ENCODE peak calls at places on chromosome 15, in four cellular contexts. A is H1, Z is K562, U is HepG2. D is an unnamed sample.
A peak's percentile ranks its signal among the peaks of the same experiment; 100 is the strongest.

GRCh38 chr15:46450112-46450809 is 815.4 kb downstream of the SQOR start:
- DNase-seq in Z (no peak), U (peak; percentile 71), A (no peak), D (no peak)

GRCh38 chr15:49675051-49675450 is 54.2 kb downstream of the DTWD1 start:
- DNase-seq in A (no peak), Z (no peak), U (peak; percentile 9), D (no peak)

GRCh38 chr15:83558146-83558545 is 95.8 kb upstream of the ADAMTSL3 start:
- DNase-seq in A (no peak), U (no peak), Z (no peak), D (no peak)

GRCh38 chr15:62472616-62473299 is 307.7 kb upstream of the C2CD4B start:
- DNase-seq in U (peak; percentile 54), A (no peak), Z (no peak), D (no peak)

GRCh38 chr15:43218908-43219706 is 1.7 kb downstream of the EPB42 start:
- DNase-seq in Z (peak; percentile 66), A (no peak), U (no peak), D (peak; percentile 80)

GRCh38 chr15:45612790-45613415 is 21.9 kb upstream of the SQOR start:
- DNase-seq in U (no peak), Z (no peak), A (no peak), D (no peak)

GRCh38 chr15:42140383-42141070 is 15.9 kb downstream of the PLA2G4F start:
- DNase-seq in Z (no peak), A (no peak), U (no peak), D (no peak)

GRCh38 chr15:32669870-32670623 is 28.5 kb downstream of the SCG5 start:
- DNase-seq in Z (no peak), U (peak; percentile 84), A (no peak), D (no peak)

GRCh38 chr15:48411971-48412591 is 80.9 kb downstream of the DUT start:
- DNase-seq in U (no peak), A (no peak), Z (no peak), D (no peak)

DNA sequence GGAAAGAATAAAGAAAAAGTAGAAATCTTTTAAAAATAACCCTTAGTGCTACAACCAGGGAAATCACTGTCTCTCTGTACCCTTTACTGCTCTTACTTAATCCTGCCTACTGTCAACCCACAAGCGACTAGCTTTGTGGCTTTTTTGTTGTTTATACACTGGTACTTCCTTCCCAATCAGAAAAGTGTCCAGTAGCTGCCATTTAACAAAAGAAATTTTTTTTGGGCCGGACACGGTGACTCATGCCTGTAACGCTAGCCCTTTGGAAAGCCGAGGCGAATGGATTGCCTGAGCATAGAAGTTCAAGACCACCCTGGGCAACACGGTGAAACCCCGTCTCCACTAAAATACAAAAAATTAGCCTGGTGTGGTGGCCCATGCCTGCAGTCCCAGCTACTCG is 13.8 kb upstream of the FAM219B start:
- DNase-seq in U (no peak), A (no peak), Z (no peak), D (no peak)
- TF ChIP-seq CTCF in U (no peak), A (no peak), Z (no peak), D (no peak)

GRCh38 chr15:25943831-25944230 is 80.7 kb upstream of the ATP10A start:
- DNase-seq in U (no peak), Z (no peak), A (no peak), D (no peak)

GRCh38 chr15:25946241-25946786 is 83.2 kb upstream of the ATP10A start:
- DNase-seq in Z (no peak), U (no peak), A (no peak), D (peak; percentile 33)

GRCh38 chr15:25944386-25944785 is 81.3 kb upstream of the ATP10A start:
- DNase-seq in A (no peak), Z (no peak), U (no peak), D (peak; percentile 26)

GRCh38 chr15:25950014-25950413 is 86.9 kb upstream of the ATP10A start:
- DNase-seq in U (no peak), Z (no peak), A (no peak), D (no peak)

DNA sequence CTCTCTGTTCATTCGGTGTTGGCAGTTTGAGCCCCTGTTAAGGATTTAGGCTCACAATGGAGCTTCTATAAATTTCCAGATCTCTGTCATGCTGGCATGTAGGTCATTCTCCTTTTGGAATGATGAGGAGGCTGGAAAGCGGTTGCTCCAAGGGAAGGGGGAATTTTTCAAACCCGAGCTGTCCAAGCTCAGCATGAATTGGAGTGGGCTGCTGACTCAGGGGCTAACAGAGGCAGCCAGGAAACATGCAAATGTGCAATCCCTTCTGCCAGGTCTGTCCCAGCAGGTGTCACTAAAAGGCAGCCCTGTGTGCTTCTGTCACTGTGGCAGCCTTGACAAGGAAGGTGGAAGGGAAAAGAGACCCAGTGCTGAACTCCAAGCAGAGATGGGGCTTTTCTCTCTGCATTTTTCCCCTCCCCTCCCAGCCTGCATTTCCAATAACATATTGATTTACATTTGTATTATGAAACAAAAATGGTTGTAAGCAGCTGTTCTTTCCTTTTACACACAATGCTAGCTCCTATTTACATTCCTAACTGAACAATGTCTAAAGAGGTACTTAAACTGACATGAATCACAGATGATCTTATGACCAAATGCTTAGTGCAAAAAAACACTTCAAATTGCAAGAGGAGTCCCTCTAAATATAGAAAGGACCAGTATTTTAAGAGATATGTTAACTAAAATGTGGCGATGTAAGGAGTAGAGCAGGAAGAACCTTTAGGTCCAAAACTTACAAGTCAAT is 84.4 kb upstream of the ATP10A start:
- DNase-seq in U (no peak), A (no peak), Z (no peak), D (peak; percentile 51)
- TF ChIP-seq ATF3 in U (no peak), A (no peak), Z (no peak), D (no peak)

DNA sequence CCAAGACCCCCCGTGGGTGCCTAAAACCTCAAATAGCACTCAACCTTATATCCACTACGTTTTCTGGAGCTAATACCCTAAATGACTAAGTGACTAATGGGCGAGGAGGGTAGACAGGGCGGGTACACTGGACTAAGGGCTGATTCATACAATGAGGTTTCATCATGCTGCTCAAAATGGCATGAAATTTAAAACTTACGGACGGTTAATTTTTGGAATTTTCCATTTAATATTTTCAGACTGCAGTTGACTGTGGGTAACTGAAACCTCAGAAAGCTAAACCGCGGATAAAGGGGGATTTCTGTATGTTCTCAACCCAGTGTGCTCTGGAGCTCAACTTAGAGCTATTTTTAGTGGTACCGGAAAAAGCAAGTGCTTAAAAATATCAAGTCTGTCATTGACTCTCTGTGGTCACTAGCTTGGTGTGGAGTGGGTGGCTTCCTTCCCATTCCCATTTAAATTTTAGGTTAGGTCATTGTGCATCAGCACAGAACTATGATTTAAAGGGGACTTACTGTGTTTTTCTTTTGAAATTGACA is 72.9 kb downstream of the LRRC28 start:
- DNase-seq in A (no peak), Z (no peak), U (no peak), D (no peak)
- TF ChIP-seq JUN in A (no peak), Z (no peak), U (no peak), D (no peak)

DNA sequence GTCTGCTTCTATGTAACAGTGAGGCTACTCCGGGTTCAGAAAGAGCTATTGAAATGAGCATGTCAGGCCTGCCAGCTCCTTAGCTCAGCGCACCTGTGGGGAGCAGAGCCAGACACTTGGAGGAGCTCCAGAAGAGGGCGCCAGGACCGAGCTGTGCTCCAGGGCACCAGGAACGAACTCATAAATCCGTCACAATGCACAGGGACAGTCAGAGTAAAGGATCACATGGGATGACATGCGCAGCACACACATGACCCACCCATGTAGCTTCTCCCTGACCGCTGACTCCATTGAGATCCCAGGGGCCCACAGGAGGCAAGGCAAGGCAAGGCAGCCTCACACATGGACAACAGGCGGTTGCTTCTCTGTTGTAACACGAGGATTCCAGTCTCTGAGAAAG is 26.0 kb upstream of the GNB5 start:
- DNase-seq in A (peak; percentile 27), Z (peak; percentile 9), U (no peak), D (peak; percentile 68)
- TF ChIP-seq CTCF in A (peak; percentile 75), Z (peak; percentile 66), U (peak; percentile 51), D (no peak)

DNA sequence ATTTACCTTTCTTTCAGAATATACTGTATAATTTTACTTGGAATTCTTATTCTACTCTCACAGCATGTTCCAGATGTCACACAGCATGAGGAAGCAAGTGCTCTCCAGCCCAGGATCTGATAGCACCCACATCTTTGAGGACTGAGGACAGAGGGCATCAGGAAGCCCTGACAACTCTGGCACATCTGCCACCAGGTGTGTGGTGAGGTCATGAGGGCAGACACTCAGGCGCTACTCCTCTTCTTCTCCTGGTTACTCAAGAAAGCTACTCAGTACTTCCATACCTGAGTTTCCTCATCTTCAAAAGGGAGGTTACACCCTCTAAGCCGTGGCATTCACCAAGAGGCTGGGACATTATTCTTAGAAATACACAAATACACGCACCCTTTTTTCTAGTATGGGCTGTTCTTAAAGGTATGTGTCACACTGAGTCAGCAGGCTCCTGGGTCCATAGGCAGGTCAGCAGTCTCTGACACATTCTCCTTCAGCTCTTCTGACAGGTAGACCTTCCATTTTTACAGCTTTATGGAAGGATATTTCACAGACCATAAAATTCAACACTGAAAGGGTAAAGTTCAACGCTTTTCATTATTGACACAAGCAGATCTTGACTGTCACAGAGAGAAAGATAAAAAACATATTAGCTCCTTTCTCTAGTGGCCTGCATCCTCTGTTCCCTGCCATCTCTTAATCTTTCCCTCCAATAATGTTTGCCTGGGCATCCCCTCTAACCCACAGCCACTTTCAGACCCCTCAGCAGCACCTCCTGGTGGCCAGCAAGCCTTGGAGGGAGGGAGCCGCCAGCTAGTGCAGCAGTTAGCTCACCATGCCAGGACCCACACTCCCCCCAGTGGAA is 103.2 kb upstream of the TJP1 start:
- DNase-seq in A (peak; percentile 79), U (peak; percentile 57), Z (peak; percentile 48), D (peak; percentile 91)
- TF ChIP-seq ATF3 in A (peak; percentile 31), U (no peak), Z (no peak), D (no peak)

DNA sequence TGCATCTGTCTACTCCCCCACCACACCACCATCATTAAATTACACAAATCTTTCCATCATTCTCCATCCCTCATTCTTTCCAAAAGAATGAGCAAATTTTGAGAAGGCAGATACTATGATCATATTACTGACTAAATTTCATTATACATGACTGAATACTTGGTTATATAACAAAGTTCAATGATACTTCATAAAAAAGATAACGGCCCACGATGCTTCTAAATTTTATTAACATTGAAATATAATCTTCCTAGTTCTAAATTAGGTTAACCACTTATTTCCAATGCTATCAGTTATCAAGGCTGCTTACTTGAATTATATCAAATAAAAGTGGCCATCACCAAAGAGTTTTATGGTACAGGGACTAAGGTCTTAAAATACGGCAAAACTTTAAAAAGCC is 13.5 kb downstream of the HERC1 start:
- DNase-seq in U (no peak), A (no peak), Z (no peak), D (no peak)
- TF ChIP-seq JUN in U (no peak), A (no peak), Z (no peak), D (no peak)